ENCODE peak calls at places on chromosomes 5 and 9, in ten cellular contexts. M is DND-41, V is mesendoderm, K is HepG2, G is MM.1S, J is GM12878, W is NT2/D1, R is PC-3, Q is H9, I is astrocyte. N is an unnamed sample.

GRCh38 chr5:94771742-94772141 is 153.3 kb downstream of the SLF1 start:
- DNase-seq in M (no peak), V (peak; percentile 11), K (no peak), G (no peak), J (no peak), W (no peak), R (no peak), Q (no peak), I (no peak), N (no peak)

GRCh38 chr5:121885630-121886029 is 33.9 kb downstream of the FTMT start:
- DNase-seq in M (no peak), V (no peak), K (no peak), G (no peak), J (no peak), W (no peak), R (no peak), Q (no peak), I (no peak), N (no peak)

GRCh38 chr5:168346417-168346816 is 55.0 kb downstream of the WWC1 start:
- DNase-seq in M (no peak), V (peak; percentile 86), K (no peak), G (no peak), J (no peak), W (no peak), R (peak; percentile 85), Q (peak; percentile 43), I (no peak), N (no peak)

GRCh38 chr5:124692324-124692723 is 54.1 kb downstream of the ZNF608 start:
- DNase-seq in M (no peak), V (no peak), K (no peak), G (no peak), J (no peak), W (no peak), R (no peak), Q (no peak), I (peak; percentile 89), N (peak; percentile 65)

GRCh38 chr5:146667633-146668032 is 151.6 kb upstream of the GPR151 start:
- DNase-seq in M (no peak), V (no peak), K (no peak), G (no peak), J (no peak), W (no peak), R (peak; percentile 52), Q (no peak), I (peak; percentile 84), N (peak; percentile 29)

GRCh38 chr5:180977852-180978251 is 10.8 kb upstream of the BTNL3 start:
- DNase-seq in M (no peak), V (no peak), K (no peak), G (no peak), J (no peak), W (no peak), R (peak; percentile 36), Q (no peak), I (no peak), N (no peak)

GRCh38 chr5:8184455-8185063 is 315.6 kb downstream of the MTRR start:
- DNase-seq in M (peak; percentile 55), V (peak; percentile 64), K (peak; percentile 20), G (peak; percentile 69), J (no peak), W (peak; percentile 51), R (peak; percentile 74), Q (peak; percentile 78), I (no peak), N (peak; percentile 28)

GRCh38 chr5:137718611-137719010 is 17.3 kb downstream of the KLHL3 start:
- DNase-seq in M (no peak), V (no peak), K (no peak), G (no peak), J (no peak), W (no peak), R (no peak), Q (no peak), I (no peak), N (no peak)

GRCh38 chr5:72281764-72282499 is 38.1 kb downstream of the MRPS27 start:
- DNase-seq in M (no peak), V (peak; percentile 77), K (peak; percentile 35), G (no peak), J (no peak), W (no peak), R (no peak), Q (no peak), I (peak; percentile 79), N (peak; percentile 96)

GRCh38 chr5:65190328-65191053 is 291.2 kb downstream of the ADAMTS6 start:
- DNase-seq in M (no peak), V (no peak), K (no peak), G (no peak), J (peak; percentile 17), W (no peak), R (peak; percentile 70), Q (no peak), I (peak; percentile 99), N (peak; percentile 97)

GRCh38 chr9:125561497-125562148 is 145.4 kb downstream of the MAPKAP1 start:
- DNase-seq in M (no peak), V (no peak), K (no peak), G (peak; percentile 80), J (peak; percentile 44), W (no peak), R (no peak), Q (no peak), I (no peak), N (no peak)

GRCh38 chr9:100126423-100126822 is 27.4 kb downstream of the INVS start:
- DNase-seq in M (no peak), V (no peak), K (no peak), G (no peak), J (no peak), W (no peak), R (no peak), Q (no peak), I (no peak), N (no peak)

GRCh38 chr9:120701248-120701647 is 13.0 kb downstream of the MEGF9 start:
- DNase-seq in M (no peak), V (no peak), K (no peak), G (no peak), J (no peak), W (no peak), R (no peak), Q (no peak), I (no peak), N (no peak)
- H3K4me1 ChIP-seq in M (no peaks in the 10 kb centered on the region), V (no peaks in the 10 kb centered on the region), K (peaks cover 23% of the 10 kb centered on the region), G (no peaks in the 10 kb centered on the region), J (no peaks in the 10 kb centered on the region), W (no peaks in the 10 kb centered on the region), R (peaks cover 35% of the 10 kb centered on the region), Q (no peaks in the 10 kb centered on the region), I (no peaks in the 10 kb centered on the region), N (peaks cover 10% of the 10 kb centered on the region)

DNA sequence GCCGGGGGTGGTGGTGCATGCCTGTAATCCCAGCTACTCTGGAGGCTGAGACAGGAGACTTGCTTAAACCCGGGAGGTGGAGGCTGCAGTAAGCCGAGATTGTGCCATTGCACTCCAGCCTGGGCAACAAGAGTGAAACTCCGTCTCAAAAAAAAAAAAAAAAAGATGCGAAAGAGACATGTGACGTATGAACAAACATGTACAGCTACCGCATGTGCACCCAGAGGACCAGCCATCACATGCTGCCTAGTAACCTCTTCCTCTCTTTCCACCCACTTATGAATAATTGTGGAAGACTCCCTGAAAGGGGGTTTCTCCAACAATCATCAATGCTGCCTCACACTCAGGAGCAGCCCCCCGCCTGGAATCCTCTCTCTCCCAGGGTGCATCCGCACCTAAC is 2.3 kb downstream of the SARDH start:
- DNase-seq in M (no peak), V (no peak), K (no peak), G (no peak), J (no peak), W (no peak), R (no peak), Q (no peak), I (no peak), N (no peak)
- H3K27me3 ChIP-seq in M (no peaks in the 10 kb centered on the region), V (no peaks in the 10 kb centered on the region), K (no peaks in the 10 kb centered on the region), G (peaks cover 90% of the 10 kb centered on the region), J (no peaks in the 10 kb centered on the region), W (no peaks in the 10 kb centered on the region), R (no peaks in the 10 kb centered on the region), Q (no peaks in the 10 kb centered on the region), I (peaks cover 7% of the 10 kb centered on the region), N (peaks cover 3% of the 10 kb centered on the region)

GRCh38 chr9:89372230-89372816 is 54.0 kb downstream of the SECISBP2 start:
- DNase-seq in M (peak; percentile 30), V (peak; percentile 6), K (no peak), G (no peak), J (no peak), W (no peak), R (peak; percentile 5), Q (no peak), I (no peak), N (no peak)

GRCh38 chr9:89375181-89375760 is 57.0 kb downstream of the SECISBP2 start:
- DNase-seq in M (peak; percentile 45), V (peak; percentile 54), K (no peak), G (no peak), J (peak; percentile 42), W (no peak), R (peak; percentile 2), Q (no peak), I (no peak), N (no peak)

GRCh38 chr9:89372979-89373378 is 54.7 kb downstream of the SECISBP2 start:
- DNase-seq in M (no peak), V (no peak), K (no peak), G (no peak), J (no peak), W (no peak), R (no peak), Q (no peak), I (no peak), N (no peak)

GRCh38 chr9:89376286-89376685 is 58.0 kb downstream of the SECISBP2 start:
- DNase-seq in M (no peak), V (no peak), K (no peak), G (no peak), J (no peak), W (no peak), R (no peak), Q (no peak), I (no peak), N (no peak)

GRCh38 chr9:89374176-89374575 is 55.9 kb downstream of the SECISBP2 start:
- DNase-seq in M (no peak), V (no peak), K (no peak), G (no peak), J (no peak), W (no peak), R (no peak), Q (no peak), I (peak; percentile 24), N (no peak)
- H3K9ac ChIP-seq in M (no peak overlapping the region), V (no peak overlapping the region), K (no peak overlapping the region), G (no peak overlapping the region), J (no peak overlapping the region), W (no peak overlapping the region), R (no peak overlapping the region), Q (no peak overlapping the region), I (no peak overlapping the region), N (no peak overlapping the region)

DNA sequence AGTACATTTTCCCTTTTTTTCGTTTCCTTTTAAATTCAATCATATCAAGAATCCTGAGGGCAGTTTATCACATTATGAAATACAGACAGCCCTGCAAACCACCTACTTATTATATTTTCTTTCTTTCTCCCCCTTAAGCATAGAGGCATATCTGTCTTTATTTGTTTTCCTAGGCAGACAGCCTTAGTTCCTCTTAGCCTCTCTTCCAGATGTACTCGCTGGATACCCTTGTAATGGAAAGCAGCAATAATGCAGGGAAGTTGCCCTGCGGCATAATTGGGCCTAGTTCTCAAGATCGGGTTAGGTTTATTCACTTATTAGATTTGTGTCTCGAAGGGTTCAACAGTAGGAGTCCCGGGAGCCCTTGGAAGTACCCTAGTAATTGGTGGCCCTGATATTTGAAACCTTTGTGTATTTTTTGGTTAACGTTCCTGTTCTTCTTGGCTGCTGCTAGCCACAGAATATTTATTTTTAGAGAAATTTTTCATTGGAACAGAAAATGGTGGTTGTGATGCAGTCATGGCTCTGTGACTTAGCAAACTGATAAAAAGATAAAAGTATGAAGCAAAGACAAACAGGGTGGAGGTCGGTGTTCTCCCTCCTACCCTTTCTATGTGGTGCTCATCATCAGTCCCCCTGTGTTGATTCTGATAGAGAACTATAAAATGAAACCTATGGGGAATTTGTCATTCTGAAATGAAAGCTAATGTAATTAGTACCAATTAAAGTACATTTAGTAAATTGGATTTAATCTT is 6.4 kb downstream of the TLE4 start:
- DNase-seq in M (no peak), V (no peak), K (no peak), G (no peak), J (no peak), W (no peak), R (no peak), Q (no peak), I (no peak), N (peak; percentile 89)
- H3K4me1 ChIP-seq in M (peaks cover 49% of the 10 kb centered on the region), V (peaks cover 11% of the 10 kb centered on the region), K (peaks cover 17% of the 10 kb centered on the region), G (no peaks in the 10 kb centered on the region), J (no peaks in the 10 kb centered on the region), W (peaks cover 2% of the 10 kb centered on the region), R (peaks cover 21% of the 10 kb centered on the region), Q (peaks cover 3% of the 10 kb centered on the region), I (peaks cover 23% of the 10 kb centered on the region), N (peaks cover 20% of the 10 kb centered on the region)